ENCODE peak calls at places on chromosomes 6 and 20, in six cellular contexts. G is HepG2, I is esophagus squamous epithelium, T is IMR-90, A is suprapubic skin, J is ovary. P is an unnamed sample.

GRCh38 chr6:153790881-153791473 is 248.1 kb upstream of the OPRM1 start:
- DNase-seq in G (peak; percentile 37), A (no peak), J (no peak), I (no peak), T (no peak), P (no peak)

GRCh38 chr20:64233725-64234124 is 21.8 kb upstream of the PCMTD2 start:
- DNase-seq in I (no peak), A (no peak), T (no peak), G (no peak), J (peak; percentile 32), P (no peak)

GRCh38 chr6:1554881-1555569 is 54.7 kb upstream of the FOXC1 start:
- DNase-seq in I (no peak), G (no peak), J (peak; percentile 91), A (no peak), T (peak; percentile 32), P (peak; percentile 86)

GRCh38 chr6:32191696-32192607 is 491 bp downstream of the GPSM3 start:
- DNase-seq in G (no peak), J (no peak), I (no peak), A (no peak), T (no peak), P (no peak)

GRCh38 chr20:49765413-49765736 is 47.3 kb upstream of the SLC9A8 start:
- DNase-seq in G (no peak), I (no peak), J (no peak), A (no peak), T (no peak), P (no peak)

GRCh38 chr6:6002005-6002808 is 4.5 kb downstream of the NRN1 start:
- DNase-seq in G (no peak), I (no peak), A (no peak), J (no peak), T (no peak), P (no peak)

GRCh38 chr20:50560867-50561266 is 50.7 kb downstream of the PTPN1 start:
- DNase-seq in G (no peak), J (no peak), I (no peak), A (no peak), T (no peak), P (no peak)

GRCh38 chr20:22921595-22922421 is 113.3 kb upstream of the SSTR4 start:
- DNase-seq in G (no peak), T (peak; percentile 8), I (no peak), J (no peak), A (no peak), P (no peak)

GRCh38 chr20:24737212-24737850 is 211.7 kb upstream of the CST7 start:
- DNase-seq in G (no peak), J (no peak), A (no peak), T (no peak), I (no peak), P (no peak)

GRCh38 chr6:35047265-35048011 is 93.7 kb downstream of the TCP11 start:
- DNase-seq in G (no peak), T (peak; percentile 71), J (no peak), I (no peak), A (no peak), P (peak; percentile 71)

GRCh38 chr6:42078391-42078790 is 28.1 kb downstream of the TAF8 start:
- DNase-seq in T (no peak), I (no peak), J (peak; percentile 6), G (no peak), A (no peak), P (no peak)

GRCh38 chr6:170038717-170039116 is 252.2 kb downstream of the DLL1 start:
- DNase-seq in T (no peak), J (peak; percentile 11), I (no peak), G (no peak), A (peak; percentile 65), P (peak; percentile 64)

GRCh38 chr6:35181933-35182612 is 31.7 kb upstream of the SCUBE3 start:
- DNase-seq in I (no peak), G (no peak), J (peak; percentile 74), T (peak; percentile 61), A (no peak), P (peak; percentile 83)

GRCh38 chr6:41726876-41727275 is 8.5 kb downstream of the TFEB start:
- DNase-seq in T (no peak), A (no peak), J (no peak), I (no peak), G (no peak), P (no peak)

GRCh38 chr6:141169419-141169818 is 963.3 kb upstream of the GJE1 start:
- DNase-seq in J (no peak), A (no peak), G (no peak), I (no peak), T (peak; percentile 77), P (no peak)

GRCh38 chr20:15842872-15843271 is 730.4 kb downstream of the KIF16B start:
- DNase-seq in A (no peak), J (no peak), I (no peak), T (no peak), G (no peak), P (no peak)

GRCh38 chr6:12467706-12468670 is 177.8 kb downstream of the EDN1 start:
- DNase-seq in G (no peak), T (peak; percentile 32), I (no peak), A (no peak), J (no peak), P (no peak)

GRCh38 chr6:142474446-142475289 is 172.9 kb downstream of the ADGRG6 start:
- DNase-seq in I (no peak), J (no peak), A (no peak), G (peak; percentile 63), T (peak; percentile 76), P (no peak)

DNA sequence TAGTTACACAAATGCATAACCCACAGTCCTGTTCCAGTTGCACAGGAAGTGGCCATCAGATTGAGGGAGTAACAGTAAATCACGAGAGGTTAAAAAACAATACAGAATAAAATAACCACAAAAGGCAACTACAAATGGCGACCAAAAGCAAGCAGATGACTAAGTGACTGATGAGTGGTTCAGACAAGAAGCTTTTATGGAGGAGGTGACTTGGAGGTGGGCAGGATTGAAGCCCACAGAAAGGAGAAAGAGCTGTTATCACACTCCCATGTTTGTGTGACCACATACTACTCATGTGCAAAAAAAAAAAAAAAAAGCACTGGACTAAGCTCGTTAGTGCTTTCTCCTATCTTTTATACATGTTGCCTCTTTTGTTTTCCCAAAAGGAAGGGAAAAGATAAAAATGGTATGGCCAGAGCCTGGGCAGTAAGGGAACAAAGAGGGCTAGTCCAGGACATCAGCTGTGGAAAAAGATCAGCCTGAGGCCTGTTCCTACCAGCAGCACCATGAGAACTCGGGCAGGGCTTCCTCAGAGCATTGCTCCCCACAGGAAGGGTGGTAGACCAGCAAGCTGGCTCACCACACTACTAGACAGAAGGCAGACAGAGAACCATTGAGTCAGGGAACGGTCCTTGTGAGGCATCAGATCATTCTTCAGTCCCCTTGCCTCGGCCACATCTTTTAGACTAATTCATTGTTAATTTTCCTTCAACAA is 110.9 kb downstream of the TFAP2A start:
- DNase-seq in J (no peak), I (no peak), A (no peak), G (no peak), T (no peak), P (no peak)
- H3K27me3 ChIP-seq in J (no peaks in the 10 kb centered on the region), I (no peaks in the 10 kb centered on the region), A (no peaks in the 10 kb centered on the region), G (no peaks in the 10 kb centered on the region), T (no peaks in the 10 kb centered on the region), P (no peaks in the 10 kb centered on the region)

GRCh38 chr6:43437700-43438099 is 10.4 kb downstream of the ABCC10 start:
- DNase-seq in G (no peak), J (no peak), A (no peak), I (no peak), T (no peak), P (no peak)

GRCh38 chr6:43434441-43434840 is 7.1 kb downstream of the ABCC10 start:
- DNase-seq in A (no peak), T (no peak), G (no peak), I (no peak), J (no peak), P (peak; percentile 49)

GRCh38 chr6:43436577-43437282 is 9.4 kb downstream of the ABCC10 start:
- DNase-seq in G (peak; percentile 97), I (no peak), J (peak; percentile 84), T (peak; percentile 65), A (peak; percentile 78), P (no peak)

GRCh38 chr6:43434943-43435342 is 7.6 kb downstream of the ABCC10 start:
- DNase-seq in J (no peak), G (no peak), A (no peak), I (no peak), T (no peak), P (no peak)

GRCh38 chr6:43435682-43436437 is 8.5 kb downstream of the ABCC10 start:
- DNase-seq in J (no peak), A (no peak), I (no peak), G (no peak), T (no peak), P (no peak)
- TF ChIP-seq POLR2A in J (no peak), A (no peak), I (no peak), G (no peak), T (no peak), P (no peak)

DNA sequence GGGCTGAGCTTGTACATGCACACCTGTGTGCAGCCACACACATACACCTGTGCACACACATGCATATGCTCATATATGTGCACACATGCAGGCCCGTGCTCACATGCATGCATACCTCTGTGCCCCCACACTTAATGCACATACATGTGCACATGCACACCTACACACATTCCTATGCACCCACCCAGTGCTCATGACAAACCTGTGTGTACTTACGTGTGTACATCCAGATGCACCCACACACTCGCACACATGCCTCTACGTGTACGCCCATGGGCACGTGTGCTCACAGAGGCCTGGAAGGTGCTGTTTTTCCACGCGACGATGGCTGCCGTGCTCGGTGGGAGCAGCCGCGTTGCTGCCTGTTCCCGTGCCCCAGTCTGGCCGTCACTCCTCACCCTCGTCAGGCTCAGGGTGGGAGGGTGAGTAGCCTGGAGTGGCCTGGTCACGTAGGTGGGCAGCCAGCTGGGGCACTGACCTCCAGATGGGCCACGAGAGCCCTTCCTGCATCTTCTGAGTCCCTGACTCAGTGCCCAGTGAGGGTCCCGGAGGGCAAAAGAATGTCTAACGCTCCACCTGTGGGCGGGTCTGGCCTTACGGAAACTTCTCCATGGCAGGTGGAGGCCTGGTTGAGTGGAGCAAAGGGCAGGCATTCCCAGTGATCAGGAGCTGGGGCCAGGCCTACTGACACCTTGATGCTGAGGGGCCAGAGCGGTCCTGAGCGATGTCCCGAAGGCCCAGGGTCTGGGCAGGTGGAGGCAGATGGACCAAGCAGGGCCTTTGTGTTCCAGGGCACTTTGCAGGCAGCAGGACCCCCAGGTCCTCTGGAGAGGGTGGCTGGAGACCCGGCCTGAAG is 8.0 kb upstream of the GATA5 start:
- DNase-seq in G (no peak), A (no peak), I (no peak), T (no peak), J (no peak), P (no peak)
- H3K27me3 ChIP-seq in G (peaks cover 47% of the 10 kb centered on the region), A (peaks cover 97% of the 10 kb centered on the region), I (peaks cover 7% of the 10 kb centered on the region), T (peaks cover 96% of the 10 kb centered on the region), J (no peaks in the 10 kb centered on the region), P (peaks cover 78% of the 10 kb centered on the region)

DNA sequence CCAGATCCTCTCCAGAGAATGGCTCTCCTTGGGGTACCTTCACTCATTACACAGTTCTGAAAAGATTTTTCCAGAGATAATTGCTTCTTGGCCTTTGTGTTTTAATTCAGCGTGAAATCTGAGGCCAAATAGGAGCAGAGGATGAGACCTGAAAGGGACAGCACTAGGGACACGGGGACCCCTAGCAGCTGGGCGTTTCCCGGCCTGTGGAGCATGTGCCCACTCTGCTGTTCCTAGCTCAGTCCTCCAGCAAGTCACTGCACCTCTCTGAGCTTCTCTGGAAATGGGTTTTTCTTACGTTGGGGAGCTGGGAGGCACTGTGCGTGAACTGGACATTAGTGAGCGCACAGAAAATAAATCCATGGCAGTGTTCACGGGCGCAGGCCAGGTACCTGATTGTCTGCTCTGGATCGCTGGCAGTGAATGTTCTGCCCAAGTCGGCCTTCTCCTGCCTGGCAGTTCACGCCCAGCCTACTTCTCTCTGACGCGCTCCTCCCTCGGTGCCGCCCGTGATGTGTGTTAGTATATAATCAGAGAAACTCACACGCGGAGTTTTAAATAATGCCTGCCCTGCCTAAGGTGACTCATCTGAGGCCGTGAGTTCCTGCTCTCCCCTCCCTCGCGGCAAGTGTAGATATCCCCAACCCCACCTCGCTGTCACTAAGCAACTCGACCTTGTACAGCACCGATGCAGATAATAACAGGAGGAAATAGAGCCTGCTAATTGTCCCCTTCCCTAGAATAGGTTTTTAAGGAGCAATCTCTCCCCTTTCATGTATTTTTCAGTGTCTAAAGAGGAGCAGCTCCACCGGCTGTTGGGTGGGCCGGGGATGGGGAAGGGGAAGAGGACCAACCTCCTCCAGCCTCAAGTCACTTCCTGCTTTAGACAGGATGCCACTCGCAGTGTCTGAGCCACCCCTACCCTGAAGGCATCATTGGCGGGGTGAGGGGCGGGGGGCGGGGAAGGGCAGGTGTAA is 2.7 kb upstream of the TUBB2A start:
- DNase-seq in J (no peak), G (peak; percentile 41), T (no peak), I (peak; percentile 10), A (peak; percentile 73), P (peak; percentile 78)
- TF ChIP-seq POLR2A in J (no peak), G (no peak), T (no peak), I (peak; percentile 34), A (no peak), P (peak; percentile 29)

P was measured in sigmoid colon.